ENCODE peak calls at places on chromosomes 12 and 14, in nine cellular contexts. P, V, Z, X, Y, A, D, Q and O are unnamed samples.

GRCh38 chr14:90741682-90741946 is 74.6 kb downstream of the TTC7B start:
- DNase-seq in P (no peak), D (no peak), Z (no peak), Y (no peak), X (no peak), V (no peak), A (no peak), Q (no peak), O (no peak)

GRCh38 chr14:33642641-33643342 is 308.1 kb downstream of the EGLN3 start:
- DNase-seq in A (no peak), V (no peak), D (no peak), Q (no peak), P (no peak), X (no peak), Z (no peak), Y (no peak), O (no peak)

GRCh38 chr12:3381059-3382047 is 109.7 kb upstream of the PRMT8 start:
- DNase-seq in V (no peak), P (no peak), X (no peak), A (no peak), Y (no peak), Q (no peak), D (no peak), Z (no peak), O (no peak)

GRCh38 chr14:105411985-105412767 is 7.5 kb upstream of the MTA1 start:
- DNase-seq in Y (no peak), Q (no peak), A (no peak), V (no peak), Z (no peak), D (no peak), P (no peak), X (peak), O (no peak)

GRCh38 chr12:15855646-15856045 is 26.5 kb upstream of the STRAP start:
- DNase-seq in Q (no peak), P (no peak), V (peak), D (no peak), Z (no peak), A (no peak), Y (no peak), X (no peak), O (no peak)

GRCh38 chr14:89237923-89238529 is 179.0 kb downstream of the FOXN3 start:
- DNase-seq in A (no peak), V (peak), Y (no peak), X (no peak), Z (no peak), P (no peak), Q (no peak), D (no peak), O (no peak)

GRCh38 chr14:24741871-24742270 is 107.9 kb upstream of the GZMB start:
- DNase-seq in Z (no peak), V (peak), P (no peak), Y (peak), D (no peak), Q (no peak), A (no peak), X (no peak), O (no peak)

GRCh38 chr12:6459004-6459337 is 7.1 kb downstream of the TAPBPL start:
- DNase-seq in A (no peak), X (no peak), V (no peak), Y (no peak), P (no peak), Z (no peak), D (no peak), Q (no peak), O (no peak)

GRCh38 chr12:75848533-75848932 is 183.0 kb downstream of the PHLDA1 start:
- DNase-seq in Q (peak), V (no peak), D (no peak), A (no peak), Y (no peak), X (no peak), P (no peak), Z (no peak), O (no peak)

GRCh38 chr12:53868516-53868986 is 70.1 kb upstream of the HOXC13 start:
- DNase-seq in P (no peak), Z (no peak), Y (no peak), A (no peak), D (no peak), V (peak), X (no peak), Q (no peak), O (no peak)

GRCh38 chr12:63877693-63878092 is 33.2 kb downstream of the SRGAP1 start:
- DNase-seq in P (no peak), Q (no peak), V (no peak), A (no peak), Z (no peak), X (no peak), Y (no peak), D (no peak), O (no peak)

GRCh38 chr12:53233671-53234091 is 1.7 kb upstream of the RARG start:
- DNase-seq in P (no peak), D (peak), V (no peak), A (no peak), X (no peak), Z (no peak), Y (no peak), Q (no peak), O (no peak)

GRCh38 chr12:30926243-30927209 is at the start of gene TSPAN11:
- DNase-seq in X (peak), A (peak), Y (no peak), D (peak), V (no peak), Z (peak), Q (peak), P (peak), O (no peak)

GRCh38 chr14:38505221-38506095 is 249.6 kb upstream of the CLEC14A start:
- DNase-seq in Q (no peak), D (no peak), P (no peak), V (no peak), Z (no peak), X (no peak), Y (no peak), A (no peak), O (no peak)

GRCh38 chr14:101077511-101078074 is 174.1 kb upstream of the RTL1 start:
- DNase-seq in V (peak), X (peak), P (peak), Q (no peak), D (peak), A (no peak), Z (no peak), Y (no peak), O (no peak)

GRCh38 chr12:92070054-92070863 is 75.4 kb downstream of the BTG1 start:
- DNase-seq in Y (no peak), Z (no peak), A (no peak), V (peak), P (no peak), D (no peak), Q (no peak), X (no peak), O (no peak)

GRCh38 chr12:2582631-2583616 is 211.8 kb upstream of the FKBP4 start:
- DNase-seq in Y (no peak), V (no peak), A (peak), X (peak), Q (peak), P (no peak), Z (peak), D (peak), O (peak)

GRCh38 chr12:23640754-23641153 is 308.7 kb downstream of the SOX5 start:
- DNase-seq in V (no peak), D (no peak), X (no peak), Z (no peak), Y (no peak), P (no peak), A (no peak), Q (no peak), O (no peak)

GRCh38 chr12:82593901-82594396 is 92.8 kb upstream of the TMTC2 start:
- DNase-seq in X (no peak), A (no peak), D (no peak), Y (no peak), V (peak), Z (no peak), Q (no peak), P (no peak), O (no peak)

GRCh38 chr12:24025153-24025798 is 75.8 kb upstream of the SOX5 start:
- DNase-seq in P (no peak), Y (no peak), A (no peak), Q (no peak), D (no peak), X (no peak), V (peak), Z (no peak), O (no peak)

GRCh38 chr14:21866479-21866878 is 192.9 kb upstream of the OR4E1 start:
- DNase-seq in Y (no peak), Q (no peak), V (no peak), P (peak), A (no peak), D (no peak), X (no peak), Z (no peak), O (no peak)

GRCh38 chr12:5060958-5061357 is 17.3 kb downstream of the KCNA5 start:
- DNase-seq in Z (no peak), Q (no peak), X (no peak), A (no peak), Y (no peak), D (no peak), V (no peak), P (no peak), O (no peak)

GRCh38 chr12:113727651-113728061 is 238.5 kb downstream of the RBM19 start:
- DNase-seq in Z (no peak), A (no peak), D (no peak), Q (no peak), Y (no peak), X (no peak), V (no peak), P (peak), O (no peak)

GRCh38 chr14:50794063-50794645 is 36.8 kb downstream of the NIN start:
- DNase-seq in V (no peak), Y (no peak), D (no peak), X (no peak), P (no peak), A (no peak), Z (no peak), Q (no peak), O (no peak)

GRCh38 chr14:78455896-78456435 is 285.8 kb downstream of the NRXN3 start:
- DNase-seq in P (no peak), X (no peak), A (no peak), V (no peak), Z (no peak), D (no peak), Q (peak), Y (no peak), O (no peak)

GRCh38 chr14:87975636-87976035 is 17.3 kb downstream of the GALC start:
- DNase-seq in Q (no peak), X (no peak), P (no peak), D (no peak), Z (no peak), V (no peak), A (no peak), Y (no peak), O (no peak)

GRCh38 chr12:67721216-67721615 is 72.7 kb downstream of the DYRK2 start:
- DNase-seq in Z (no peak), D (no peak), P (no peak), X (no peak), Y (no peak), Q (no peak), A (no peak), V (no peak), O (no peak)

GRCh38 chr12:40325349-40325960 is 100.7 kb downstream of the LRRK2 start:
- DNase-seq in D (no peak), Y (no peak), V (peak), Q (no peak), X (no peak), P (peak), A (no peak), Z (peak), O (no peak)

GRCh38 chr14:41636492-41637392 is 30.1 kb downstream of the LRFN5 start:
- DNase-seq in P (no peak), Z (no peak), Q (no peak), A (no peak), X (no peak), V (peak), D (no peak), Y (no peak), O (no peak)

GRCh38 chr14:80315681-80316080 is 104.4 kb upstream of the DIO2 start:
- DNase-seq in Q (no peak), V (peak), Z (no peak), D (no peak), X (no peak), A (no peak), P (no peak), Y (no peak), O (no peak)

GRCh38 chr12:67263416-67263960 is 5.7 kb upstream of the CAND1 start:
- DNase-seq in A (no peak), X (no peak), Z (no peak), Y (no peak), Q (no peak), P (no peak), V (no peak), D (no peak), O (no peak)

GRCh38 chr12:130075497-130076076 is 86.7 kb upstream of the FZD10 start:
- DNase-seq in Z (no peak), Y (no peak), D (peak), Q (no peak), A (no peak), V (no peak), X (no peak), P (no peak), O (no peak)

GRCh38 chr12:103442822-103443221 is 52.9 kb downstream of the C12orf42 start:
- DNase-seq in A (no peak), Q (no peak), D (no peak), P (no peak), X (no peak), V (no peak), Z (no peak), Y (no peak), O (no peak)

GRCh38 chr12:30850684-30851083 is 75.9 kb upstream of the TSPAN11 start:
- DNase-seq in V (no peak), P (no peak), A (no peak), X (no peak), Y (no peak), Z (no peak), D (no peak), Q (no peak), O (no peak)